ENCODE peak calls at places on chromosomes 13 and 19, in four cellular contexts. V is K562, B is HCT116, A is HepG2. U is an unnamed sample. For H3K4me1, the result is how much of the 10 kb centered on the place peaks cover.

GRCh38 chr13:108176685-108177274 is 38.6 kb downstream of the LIG4 start:
- DNase-seq in V (peak), B (peak), A (peak), U (no peak)

GRCh38 chr19:1168877-1169791 is 4.9 kb downstream of the SBNO2 start:
- DNase-seq in V (no peak), B (no peak), A (peak), U (no peak)

GRCh38 chr19:15332311-15332996 is at the start of gene BRD4:
- DNase-seq in V (peak), B (no peak), A (no peak), U (no peak)

GRCh38 chr19:40827386-40828247 is 22.6 kb downstream of the CYP2A6 start:
- DNase-seq in V (no peak), B (no peak), A (no peak), U (no peak)

GRCh38 chr19:35692010-35692409 is 12.3 kb upstream of the ZBTB32 start:
- DNase-seq in V (no peak), B (no peak), A (no peak), U (no peak)

GRCh38 chr13:101623469-101624209 is 171.2 kb downstream of the ITGBL1 start:
- DNase-seq in V (no peak), B (no peak), A (peak), U (no peak)

GRCh38 chr19:10780368-10780767 is 55.6 kb downstream of the TMED1 start:
- DNase-seq in V (no peak), B (no peak), A (no peak), U (no peak)

GRCh38 chr13:50410921-50411712 is 395.9 kb downstream of the KCNRG start:
- DNase-seq in V (peak), B (peak), A (peak), U (peak)

GRCh38 chr13:24097064-24097463 is 63.5 kb upstream of the SPATA13 start:
- DNase-seq in V (no peak), B (no peak), A (peak), U (no peak)

GRCh38 chr19:43555185-43555770 is 20.0 kb downstream of the XRCC1 start:
- DNase-seq in V (peak), B (no peak), A (peak), U (peak)

GRCh38 chr13:50358221-50358620 is 343.0 kb downstream of the KCNRG start:
- DNase-seq in V (no peak), B (no peak), A (no peak), U (no peak)

GRCh38 chr13:60759499-60759898 is 362.5 kb downstream of the TDRD3 start:
- DNase-seq in V (no peak), B (no peak), A (peak), U (no peak)

GRCh38 chr13:31008400-31009115 is 76.1 kb downstream of the TEX26 start:
- DNase-seq in V (no peak), B (no peak), A (no peak), U (no peak)

GRCh38 chr13:114065141-114065925 is 67.1 kb downstream of the RASA3 start:
- DNase-seq in V (peak), B (peak), A (peak), U (peak)

GRCh38 chr13:114064516-114065140 is 67.8 kb downstream of the RASA3 start:
- DNase-seq in V (peak), B (no peak), A (no peak), U (no peak)

GRCh38 chr13:114062341-114062740 is 70.1 kb downstream of the RASA3 start:
- DNase-seq in V (no peak), B (no peak), A (no peak), U (no peak)

GRCh38 chr13:114062754-114063153 is 69.7 kb downstream of the RASA3 start:
- DNase-seq in V (no peak), B (no peak), A (no peak), U (no peak)

GRCh38 chr13:114063545-114064515 is 68.6 kb downstream of the RASA3 start:
- DNase-seq in V (peak), B (no peak), A (no peak), U (no peak)
- H3K4me1 ChIP-seq in V (half or more), B (under half), A (under half), U (half or more)

DNA sequence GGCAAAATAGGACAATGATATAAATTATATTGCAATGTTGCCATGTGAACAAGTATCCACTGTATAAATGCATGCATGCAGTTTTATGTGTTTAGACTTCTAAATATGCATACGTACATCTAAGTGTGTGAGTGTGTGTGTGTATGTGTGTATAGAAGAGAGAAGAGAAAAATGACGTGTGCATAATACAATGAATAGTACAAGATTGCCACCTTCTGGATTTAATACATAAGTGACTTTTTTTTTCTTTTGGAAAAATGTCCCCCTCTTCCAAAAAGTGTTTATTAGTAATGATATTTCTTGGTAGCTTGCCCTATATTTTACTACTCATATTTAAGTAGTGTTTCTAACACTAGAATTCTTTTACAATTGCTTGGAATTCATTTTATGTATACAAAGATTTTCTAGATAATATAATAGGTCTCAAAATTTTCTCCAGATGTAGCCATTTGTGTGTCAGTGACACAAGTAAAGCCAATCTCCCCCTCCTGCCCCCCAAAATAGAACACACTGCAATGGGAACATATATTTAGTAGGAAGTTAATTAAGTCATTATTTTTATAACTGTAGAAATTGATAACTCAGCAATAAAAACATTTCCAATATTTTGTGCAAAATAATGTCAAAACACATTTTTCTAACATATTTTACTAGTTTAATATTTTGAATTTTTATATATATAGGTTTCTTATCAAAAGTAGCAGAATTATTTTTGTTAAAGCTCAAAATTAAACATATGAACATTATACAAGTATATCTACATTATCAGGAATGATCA is 783.3 kb upstream of the ATXN8OS start:
- DNase-seq in V (no peak), B (peak), A (peak), U (no peak)
- TF ChIP-seq TCF7L2 in V (no peak), B (no peak), A (no peak), U (no peak)

GRCh38 chr13:74203576-74203975 is 69.4 kb upstream of the KLF12 start:
- DNase-seq in V (no peak), B (no peak), A (no peak), U (no peak)
- H3K4me1 ChIP-seq in V (under half), B (under half), A (under half), U (under half)

GRCh38 chr13:98576963-98577822 is at the start of gene STK24:
- DNase-seq in V (peak), B (no peak), A (peak), U (no peak)
- TF ChIP-seq TCF7L2 in V (no peak), B (no peak), A (no peak), U (no peak)

U was measured in Panc1.